ENCODE peak calls at places on chromosome 15, in seven cellular contexts. X is AG09309, C is GM23338, N is Peyer's patch, S is B cell, T is endodermal cell, Q is endothelial cell. P is an unnamed sample.

GRCh38 chr15:92832992-92833438 is 67.1 kb upstream of the CHD2 start:
- DNase-seq in N (no peak), C (no peak), Q (no peak), S (no peak), X (no peak), T (no peak), P (no peak)

GRCh38 chr15:38440353-38441129 is 13.4 kb upstream of the FAM98B start:
- DNase-seq in C (peak), T (peak), N (peak), Q (peak), X (peak), S (peak), P (peak)

GRCh38 chr15:20352241-20353200 is 189.1 kb downstream of the GOLGA6L6 start:
- DNase-seq in X (no peak), Q (no peak), N (peak), C (no peak), T (no peak), S (peak), P (no peak)

GRCh38 chr15:96894669-96895068 is 564.2 kb downstream of the NR2F2 start:
- DNase-seq in S (no peak), X (no peak), T (no peak), N (no peak), C (no peak), Q (no peak), P (no peak)

GRCh38 chr15:29998017-29998416 is 84.7 kb upstream of the GOLGA8J start:
- DNase-seq in C (no peak), S (no peak), Q (no peak), T (no peak), N (no peak), X (no peak), P (no peak)

GRCh38 chr15:74815961-74816360 is 3.3 kb downstream of the LMAN1L start:
- DNase-seq in Q (no peak), C (no peak), T (no peak), X (no peak), N (no peak), S (no peak), P (no peak)

GRCh38 chr15:64970696-64971095 is 19.0 kb downstream of the SPG21 start:
- DNase-seq in N (no peak), C (no peak), S (no peak), X (no peak), T (no peak), Q (no peak), P (no peak)

GRCh38 chr15:95556866-95557225 is 773.7 kb upstream of the NR2F2 start:
- DNase-seq in S (no peak), T (no peak), N (no peak), Q (no peak), C (peak), X (no peak), P (no peak)

GRCh38 chr15:29675791-29676301 is 146.4 kb downstream of the TJP1 start:
- DNase-seq in X (no peak), N (no peak), T (peak), C (peak), Q (no peak), S (no peak), P (no peak)

GRCh38 chr15:85004551-85004950 is 22.9 kb downstream of the PDE8A start:
- DNase-seq in Q (no peak), X (no peak), T (no peak), S (no peak), C (no peak), N (no peak), P (no peak)

GRCh38 chr15:29612701-29613100 is 209.6 kb downstream of the TJP1 start:
- DNase-seq in N (no peak), S (no peak), Q (no peak), C (peak), T (no peak), X (no peak), P (no peak)

GRCh38 chr15:98169551-98169950 is 209.0 kb downstream of the ARRDC4 start:
- DNase-seq in C (no peak), Q (no peak), N (no peak), X (no peak), S (no peak), T (no peak), P (no peak)

GRCh38 chr15:65215496-65215895 is 4.2 kb upstream of the CILP start:
- DNase-seq in S (no peak), T (no peak), X (no peak), Q (no peak), C (no peak), N (no peak), P (no peak)

GRCh38 chr15:28888900-28889299 is 3.1 kb downstream of the APBA2 start:
- DNase-seq in N (no peak), S (no peak), C (no peak), T (no peak), Q (no peak), X (no peak), P (no peak)

GRCh38 chr15:39397883-39398282 is 183.0 kb upstream of the THBS1 start:
- DNase-seq in Q (no peak), X (no peak), T (no peak), S (no peak), C (no peak), N (no peak), P (no peak)

GRCh38 chr15:39332846-39333245 is 248.0 kb upstream of the THBS1 start:
- DNase-seq in S (no peak), Q (no peak), C (no peak), N (no peak), T (no peak), X (no peak), P (no peak)

GRCh38 chr15:80780416-80781221 is 1.4 kb downstream of the CEMIP start:
- DNase-seq in S (no peak), X (no peak), T (peak), N (no peak), Q (peak), C (peak), P (peak)

GRCh38 chr15:42549052-42549491 is 434 bp downstream of the HAUS2 start:
- DNase-seq in C (peak), S (no peak), N (no peak), Q (no peak), X (no peak), T (no peak), P (peak)

GRCh38 chr15:68053997-68054657 is at the start of gene PIAS1:
- DNase-seq in C (peak), S (peak), X (peak), Q (peak), N (peak), T (peak), P (peak)

GRCh38 chr15:47711654-47712053 is 5.7 kb upstream of the SEMA6D start:
- DNase-seq in C (peak), X (no peak), Q (no peak), S (no peak), T (no peak), N (no peak), P (peak)

GRCh38 chr15:98150531-98150930 is 190.0 kb downstream of the ARRDC4 start:
- DNase-seq in X (no peak), N (no peak), T (no peak), C (no peak), S (no peak), Q (no peak), P (no peak)

GRCh38 chr15:48090666-48091065 is 30.1 kb upstream of the SLC24A5 start:
- DNase-seq in S (no peak), Q (no peak), T (no peak), C (no peak), X (no peak), N (no peak), P (no peak)

GRCh38 chr15:71114887-71115566 is at the start of gene THSD4:
- DNase-seq in S (peak), T (peak), X (no peak), Q (peak), N (peak), C (peak), P (peak)

GRCh38 chr15:83324799-83325198 is 40.3 kb upstream of the BNC1 start:
- DNase-seq in N (no peak), Q (no peak), C (no peak), X (no peak), T (no peak), S (no peak), P (no peak)

GRCh38 chr15:27679203-27679602 is 419.9 kb downstream of the OCA2 start:
- DNase-seq in T (peak), Q (no peak), C (no peak), S (no peak), N (no peak), X (no peak), P (no peak)

GRCh38 chr15:27683126-27683525 is 416.0 kb downstream of the OCA2 start:
- DNase-seq in N (no peak), X (no peak), S (no peak), Q (no peak), C (no peak), T (no peak), P (no peak)

GRCh38 chr15:27679621-27680521 is 419.2 kb downstream of the OCA2 start:
- DNase-seq in N (no peak), C (peak), X (no peak), T (peak), S (no peak), Q (no peak), P (no peak)

GRCh38 chr15:27677951-27678350 is 421.2 kb downstream of the OCA2 start:
- DNase-seq in X (no peak), Q (no peak), T (no peak), S (no peak), N (no peak), C (no peak), P (no peak)

DNA sequence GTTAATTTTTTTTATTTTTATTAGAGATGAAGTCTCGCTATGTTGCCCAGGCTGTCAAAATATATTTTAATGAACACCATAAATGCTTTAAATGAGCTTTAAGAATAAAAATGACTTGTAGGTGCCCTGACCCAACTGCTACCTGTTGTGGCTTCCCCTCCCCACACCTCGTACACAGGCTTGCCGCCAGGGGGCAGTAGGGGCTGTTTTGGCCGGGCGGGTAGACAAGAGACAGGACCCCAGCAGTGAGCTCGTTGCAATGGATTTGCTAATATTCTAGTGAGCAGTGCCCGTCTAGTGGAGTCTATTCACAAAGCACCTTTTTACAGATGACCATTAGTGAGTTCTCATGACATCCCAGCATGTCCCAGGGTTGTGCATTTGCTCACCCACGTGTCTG is 418.1 kb downstream of the OCA2 start:
- DNase-seq in Q (no peak), C (no peak), T (no peak), S (no peak), X (no peak), N (no peak), P (no peak)
- TF ChIP-seq CTCF in Q (no peak), C (no peak), T (no peak), S (no peak), X (peak), N (no peak), P (no peak)

DNA sequence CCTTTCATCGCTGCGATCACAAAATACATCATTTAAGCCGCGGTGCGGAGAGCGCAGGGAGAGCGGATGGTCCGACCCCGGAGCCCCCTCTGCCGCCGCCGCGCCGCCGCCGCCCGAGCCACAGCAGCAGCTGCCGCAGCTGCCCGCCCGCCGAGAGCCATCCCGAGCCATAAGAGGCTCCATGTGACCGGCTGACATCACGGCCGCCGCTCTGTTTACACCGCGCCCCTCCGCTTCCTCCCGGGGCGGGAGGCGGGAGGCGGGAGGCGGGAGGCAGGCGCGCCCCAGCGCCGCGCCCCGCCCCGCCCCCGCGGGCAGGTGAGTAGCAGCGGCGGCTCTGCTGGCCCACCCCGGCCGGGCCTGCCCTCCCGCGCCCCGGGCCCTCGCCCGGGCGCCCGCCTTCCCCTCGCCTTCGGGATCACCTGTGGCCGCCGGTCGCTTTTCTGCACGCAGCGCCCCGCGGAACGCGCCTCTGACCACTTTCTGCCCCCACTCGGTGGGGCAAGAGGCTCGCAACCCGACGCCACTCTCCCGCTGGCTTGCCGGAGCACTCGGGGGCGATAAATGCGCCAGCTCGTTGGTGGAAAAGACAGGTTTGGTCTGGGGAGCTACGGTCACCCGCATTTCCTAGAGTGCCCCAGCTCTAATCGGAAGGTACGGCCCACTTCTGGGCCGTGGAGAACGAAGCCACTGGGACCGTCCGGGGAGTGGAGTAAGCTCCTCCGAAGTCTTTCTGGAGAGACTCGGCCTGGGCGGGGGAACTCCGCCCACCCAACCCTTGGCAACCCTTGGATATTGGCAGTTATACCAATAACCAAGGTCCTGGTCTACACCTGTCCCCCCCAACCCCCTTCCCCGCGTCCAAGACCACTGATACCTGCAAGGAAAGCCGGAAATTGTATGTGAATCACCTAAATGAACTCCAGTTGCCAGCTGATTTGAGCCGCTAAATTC is 113.7 kb upstream of the ICE2 start:
- DNase-seq in S (peak), X (no peak), C (peak), Q (peak), T (peak), N (peak), P (peak)
- TF ChIP-seq CTCF in S (peak), X (peak), C (peak), Q (peak), T (peak), N (no peak), P (no peak)

GRCh38 chr15:77832874-77833273 is 200.2 kb upstream of the LINGO1 start:
- DNase-seq in N (no peak), Q (no peak), X (no peak), S (no peak), C (no peak), T (peak), P (no peak)

GRCh38 chr15:77827860-77828259 is 195.1 kb upstream of the LINGO1 start:
- DNase-seq in C (no peak), X (no peak), N (no peak), Q (no peak), S (no peak), T (no peak), P (no peak)

GRCh38 chr15:77830041-77830440 is 197.3 kb upstream of the LINGO1 start:
- DNase-seq in X (no peak), C (no peak), Q (no peak), N (no peak), S (no peak), T (peak), P (peak)

GRCh38 chr15:77834276-77834990 is 201.7 kb upstream of the LINGO1 start:
- DNase-seq in T (peak), S (no peak), X (no peak), C (no peak), Q (no peak), N (no peak), P (no peak)

DNA sequence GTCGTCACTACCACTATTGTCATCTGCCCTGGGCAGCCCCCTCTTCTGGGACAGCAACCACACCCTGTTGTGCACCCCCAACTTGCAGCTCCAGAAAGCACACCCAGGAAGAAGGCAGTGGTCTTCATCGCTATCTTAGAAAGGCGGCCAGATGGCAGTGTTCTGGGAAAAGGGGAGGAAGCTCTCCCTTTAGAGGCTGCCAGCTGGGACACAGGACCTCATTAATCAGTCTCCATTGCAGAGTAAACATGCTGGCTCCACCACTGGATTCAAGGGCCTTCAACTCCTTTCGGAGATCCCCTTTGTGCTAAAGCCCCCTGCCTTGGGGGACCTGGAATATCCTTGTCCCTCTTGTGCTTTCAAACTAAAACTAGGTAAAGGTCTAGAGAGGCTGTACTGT is 199.3 kb upstream of the LINGO1 start:
- DNase-seq in T (no peak), Q (no peak), X (no peak), S (no peak), N (no peak), C (no peak), P (no peak)
- TF ChIP-seq CTCF in T (peak), Q (no peak), X (no peak), S (no peak), N (no peak), C (no peak), P (no peak)

DNA sequence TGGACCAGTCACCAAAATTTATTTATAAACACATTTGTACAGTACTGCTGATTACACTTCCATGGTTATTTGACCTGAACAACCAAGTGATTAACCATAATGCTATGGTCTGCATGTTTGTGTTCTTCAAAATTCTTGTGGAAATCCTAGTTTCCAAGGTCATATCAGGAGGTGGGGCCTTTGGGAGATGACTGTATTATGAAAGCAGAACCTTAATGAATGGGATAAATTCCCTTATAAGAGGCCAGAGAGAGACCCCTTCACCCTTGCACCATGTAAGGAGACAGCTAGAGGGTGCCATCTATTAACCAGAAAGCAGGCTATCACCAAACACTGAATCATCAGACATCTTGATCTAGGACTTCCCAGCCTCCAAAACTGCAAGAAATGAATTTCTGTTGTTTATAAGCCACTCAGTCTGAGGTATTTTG is 1.9 kb downstream of the SCAPER start:
- DNase-seq in N (no peak), Q (no peak), T (no peak), X (no peak), S (peak), C (peak), P (peak)
- TF ChIP-seq CTCF in N (no peak), Q (no peak), T (peak), X (peak), S (peak), C (peak), P (peak)

GRCh38 chr15:89208256-89208655 is 13.1 kb downstream of the RLBP1 start:
- DNase-seq in X (no peak), C (no peak), S (no peak), Q (no peak), N (no peak), T (no peak), P (no peak)

GRCh38 chr15:89209057-89209456 is 12.3 kb downstream of the RLBP1 start:
- DNase-seq in T (no peak), Q (no peak), N (no peak), S (no peak), X (no peak), C (no peak), P (no peak)

GRCh38 chr15:89203705-89204273 is 17.6 kb downstream of the RLBP1 start:
- DNase-seq in S (no peak), Q (no peak), C (no peak), X (no peak), T (no peak), N (no peak), P (no peak)

GRCh38 chr15:89211678-89212170 is 9.7 kb downstream of the RLBP1 start:
- DNase-seq in N (no peak), C (no peak), X (no peak), T (no peak), S (no peak), Q (no peak), P (no peak)

GRCh38 chr15:89206908-89207331 is 14.5 kb downstream of the RLBP1 start:
- DNase-seq in S (peak), Q (peak), C (peak), T (peak), N (peak), X (no peak), P (peak)
- TF ChIP-seq CTCF in S (peak), Q (peak), C (peak), T (peak), N (peak), X (peak), P (peak)

DNA sequence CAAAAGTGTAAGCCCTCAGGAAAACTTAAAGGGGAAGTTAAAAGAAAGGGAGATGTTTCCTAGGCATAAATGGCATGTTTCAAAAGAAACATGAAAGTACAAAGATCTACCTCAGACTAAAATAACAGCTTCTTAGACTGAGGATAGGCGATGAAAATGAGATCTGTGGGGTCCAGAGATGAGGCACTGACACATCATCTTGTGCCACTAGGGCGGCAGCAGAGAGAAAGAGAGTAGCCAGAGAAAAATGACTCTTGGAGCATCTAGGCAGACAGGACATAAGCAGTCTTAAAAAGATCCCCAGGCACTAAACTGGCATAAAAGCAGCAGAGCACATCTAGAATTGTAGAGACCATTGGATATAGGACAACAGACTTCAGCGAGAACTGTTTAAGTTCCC is 42.5 kb upstream of the RFX7 start:
- DNase-seq in C (peak), N (peak), X (no peak), Q (no peak), S (no peak), T (no peak), P (peak)
- TF ChIP-seq CTCF in C (peak), N (no peak), X (no peak), Q (peak), S (no peak), T (peak), P (peak)

GRCh38 chr15:31839388-31839787 is 190.9 kb upstream of the CHRNA7 start:
- DNase-seq in Q (no peak), N (no peak), C (no peak), S (no peak), X (no peak), T (no peak), P (no peak)
- TF ChIP-seq CTCF in Q (no peak), N (no peak), C (no peak), S (no peak), X (no peak), T (no peak), P (no peak)

GRCh38 chr15:63157891-63158431 is 684 bp upstream of the RPS27L start:
- DNase-seq in T (peak), Q (peak), C (peak), S (peak), X (peak), N (peak), P (peak)
- TF ChIP-seq CTCF in T (peak), Q (no peak), C (no peak), S (no peak), X (peak), N (no peak), P (no peak)

GRCh38 chr15:88489321-88489720 is 21.8 kb downstream of the MRPS11 start:
- DNase-seq in C (peak), N (no peak), S (no peak), T (peak), X (no peak), Q (no peak), P (no peak)
- TF ChIP-seq CTCF in C (peak), N (no peak), S (no peak), T (peak), X (no peak), Q (no peak), P (no peak)